ENCODE peak calls at places on chromosomes 4 and X, in seven cellular contexts. Q, R, A, L, D, V and G are unnamed samples.

GRCh38 chrX:119072771-119073170 is at the start of gene CT47C1:
- DNase-seq in Q (no peak), R (no peak), A (no peak), L (no peak), D (no peak), V (no peak), G (no peak)

GRCh38 chr4:15233626-15234025 is 194.2 kb upstream of the C1QTNF7 start:
- DNase-seq in Q (no peak), R (no peak), A (no peak), L (no peak), D (no peak), V (peak; percentile 60), G (no peak)

GRCh38 chrX:39162322-39162721 is 361.1 kb downstream of the MID1IP1 start:
- DNase-seq in Q (peak; percentile 23), R (peak; percentile 7), A (no peak), L (no peak), D (peak; percentile 58), V (no peak), G (no peak)

GRCh38 chrX:9770319-9770718 is 4.7 kb upstream of the GPR143 start:
- DNase-seq in Q (no peak), R (no peak), A (no peak), L (no peak), D (no peak), V (no peak), G (no peak)

GRCh38 chr4:100738388-100739165 is 220.8 kb upstream of the EMCN start:
- DNase-seq in Q (no peak), R (peak; percentile 61), A (peak; percentile 95), L (no peak), D (no peak), V (peak; percentile 93), G (peak; percentile 82)

GRCh38 chrX:39705299-39705698 is 392.5 kb downstream of the BCOR start:
- DNase-seq in Q (no peak), R (peak; percentile 76), A (peak; percentile 89), L (peak; percentile 41), D (no peak), V (peak; percentile 90), G (peak; percentile 71)

GRCh38 chr4:184007891-184008290 is 102.8 kb downstream of the STOX2 start:
- DNase-seq in Q (no peak), R (no peak), A (peak; percentile 5), L (no peak), D (no peak), V (no peak), G (no peak)

GRCh38 chr4:81195475-81195874 is 19.5 kb downstream of the PRKG2 start:
- DNase-seq in Q (no peak), R (no peak), A (peak; percentile 79), L (no peak), D (no peak), V (peak; percentile 49), G (no peak)

GRCh38 chr4:152992027-152992426 is 55.9 kb downstream of the FHDC1 start:
- DNase-seq in Q (no peak), R (no peak), A (no peak), L (no peak), D (no peak), V (no peak), G (peak; percentile 73)

GRCh38 chr4:3041192-3042142 is 32.9 kb downstream of the HTT-AS start:
- DNase-seq in Q (peak; percentile 13), R (peak; percentile 73), A (peak; percentile 80), L (peak; percentile 55), D (no peak), V (peak; percentile 81), G (peak; percentile 79)

GRCh38 chr4:140089216-140089615 is 64.8 kb downstream of the MAML3 start:
- DNase-seq in Q (no peak), R (no peak), A (no peak), L (no peak), D (no peak), V (no peak), G (no peak)

GRCh38 chr4:15003441-15003890 is 1.2 kb downstream of the CPEB2 start:
- DNase-seq in Q (peak; percentile 57), R (peak; percentile 72), A (peak; percentile 74), L (peak; percentile 59), D (peak; percentile 74), V (peak; percentile 71), G (no peak)

GRCh38 chr4:137998666-137999429 is 243.3 kb downstream of the SLC7A11 start:
- DNase-seq in Q (no peak), R (peak; percentile 64), A (peak; percentile 55), L (no peak), D (no peak), V (peak; percentile 17), G (no peak)

GRCh38 chrX:81900522-81900921 is 698.6 kb downstream of the SH3BGRL start:
- DNase-seq in Q (no peak), R (no peak), A (no peak), L (no peak), D (no peak), V (no peak), G (no peak)

GRCh38 chrX:56728752-56729151 is 291 bp upstream of the NBDY start:
- DNase-seq in Q (peak; percentile 5), R (no peak), A (peak; percentile 41), L (no peak), D (no peak), V (peak; percentile 48), G (no peak)

GRCh38 chr4:7431696-7432530 is 2.8 kb downstream of the PSAPL1 start:
- DNase-seq in Q (no peak), R (no peak), A (no peak), L (no peak), D (no peak), V (no peak), G (no peak)

GRCh38 chrX:12986886-12987285 is 12.0 kb downstream of the TMSB4X start:
- DNase-seq in Q (no peak), R (no peak), A (no peak), L (no peak), D (no peak), V (peak; percentile 57), G (no peak)

GRCh38 chrX:11757729-11758399 is at the start of gene MSL3:
- DNase-seq in Q (peak; percentile 53), R (peak; percentile 93), A (peak; percentile 86), L (peak; percentile 74), D (peak; percentile 74), V (peak; percentile 84), G (peak; percentile 76)

GRCh38 chr4:141759796-141760425 is 123.5 kb downstream of the IL15 start:
- DNase-seq in Q (no peak), R (peak; percentile 5), A (peak; percentile 6), L (no peak), D (no peak), V (peak; percentile 38), G (no peak)

GRCh38 chrX:146355440-146355839 is 454.1 kb upstream of the CXorf51B start:
- DNase-seq in Q (no peak), R (no peak), A (no peak), L (no peak), D (no peak), V (no peak), G (no peak)

GRCh38 chrX:7996414-7996813 is 69.2 kb upstream of the PNPLA4 start:
- DNase-seq in Q (no peak), R (peak; percentile 25), A (peak; percentile 47), L (no peak), D (no peak), V (peak; percentile 54), G (no peak)

GRCh38 chr4:150578745-150579470 is 3.0 kb upstream of the MAB21L2 start:
- DNase-seq in Q (no peak), R (no peak), A (peak; percentile 36), L (no peak), D (peak; percentile 58), V (no peak), G (peak; percentile 68)

GRCh38 chr4:5160668-5161067 is 109.4 kb downstream of the STK32B start:
- DNase-seq in Q (no peak), R (no peak), A (no peak), L (no peak), D (no peak), V (no peak), G (no peak)